ENCODE peak calls at places on chromosomes 11 and 22, in four cellular contexts. M, V, B and D are unnamed samples.

GRCh38 chr11:15750535-15751297 is 605.6 kb downstream of the SOX6 start:
- DNase-seq in M (no peak), B (no peak), V (no peak), D (no peak)

GRCh38 chr11:84498016-84498415 is 1129.1 kb downstream of the DLG2 start:
- DNase-seq in B (no peak), V (no peak), M (peak), D (no peak)

GRCh38 chr11:94757037-94757681 is 11.0 kb upstream of the AMOTL1 start:
- DNase-seq in B (no peak), M (no peak), V (no peak), D (no peak)

GRCh38 chr11:47130541-47130940 is 46.1 kb downstream of the ARFGAP2 start:
- DNase-seq in M (no peak), V (no peak), B (no peak), D (no peak)

GRCh38 chr11:108616549-108616948 is 23.0 kb upstream of the EXPH5 start:
- DNase-seq in M (peak), B (peak), V (peak), D (no peak)

GRCh38 chr11:68924073-68924925 is 20.6 kb downstream of the IGHMBP2 start:
- DNase-seq in V (peak), B (no peak), M (peak), D (no peak)

GRCh38 chr11:44727114-44727372 is 281 bp downstream of the TSPAN18 start:
- DNase-seq in M (no peak), V (no peak), B (no peak), D (no peak)

GRCh38 chr22:36077261-36077660 is 48.6 kb upstream of the RBFOX2 start:
- DNase-seq in V (peak), B (no peak), M (peak), D (no peak)

GRCh38 chr11:403761-404431 is 9.9 kb downstream of the PKP3 start:
- DNase-seq in M (no peak), B (no peak), V (no peak), D (no peak)

GRCh38 chr22:20606041-20606783 is 98.8 kb downstream of the MED15 start:
- DNase-seq in V (peak), M (peak), B (peak), D (peak)

GRCh38 chr11:61011239-61011870 is 39.9 kb downstream of the CD6 start:
- DNase-seq in V (no peak), B (no peak), M (no peak), D (no peak)

GRCh38 chr11:69657911-69658605 is 17.1 kb downstream of the LTO1 start:
- DNase-seq in V (no peak), M (peak), B (no peak), D (no peak)

GRCh38 chr11:57303990-57304579 is 20.7 kb downstream of the TNKS1BP1 start:
- DNase-seq in V (peak), B (no peak), M (peak), D (no peak)

GRCh38 chr22:20456064-20456721 is 18.6 kb upstream of the SCARF2 start:
- DNase-seq in B (peak), M (peak), V (peak), D (peak)

GRCh38 chr11:129999407-129999806 is 3.2 kb downstream of the PRDM10 start:
- DNase-seq in B (no peak), M (no peak), V (no peak), D (no peak)

GRCh38 chr22:31124811-31125465 is 2.2 kb downstream of the INPP5J start:
- DNase-seq in M (no peak), V (no peak), B (no peak), D (no peak)

GRCh38 chr11:36376315-36376887 is 80.3 kb downstream of the PRR5L start:
- DNase-seq in B (no peak), V (peak), M (peak), D (no peak)

GRCh38 chr11:134373591-134374052 is 38.4 kb downstream of the B3GAT1 start:
- DNase-seq in M (no peak), V (no peak), B (no peak), D (no peak)

GRCh38 chr11:66172146-66172545 is 96.3 kb upstream of the RAB1B start:
- DNase-seq in B (peak), V (peak), M (peak), D (no peak)

GRCh38 chr11:126861796-126862195 is 138.8 kb downstream of the KIRREL3 start:
- DNase-seq in V (no peak), M (no peak), B (no peak), D (no peak)

GRCh38 chr11:116186592-116186991 is 586.2 kb downstream of the BUD13 start:
- DNase-seq in M (no peak), V (no peak), B (no peak), D (no peak)

GRCh38 chr22:41613456-41613855 is 7.4 kb downstream of the DESI1 start:
- DNase-seq in V (no peak), B (no peak), M (no peak), D (no peak)

GRCh38 chr11:45260047-45260446 is 26.1 kb downstream of the SYT13 start:
- DNase-seq in M (no peak), B (no peak), V (peak), D (no peak)

GRCh38 chr22:48417143-48418070 is 1410.3 kb downstream of the BRD1 start:
- DNase-seq in V (no peak), M (no peak), B (no peak), D (no peak)

GRCh38 chr11:71384561-71384960 is 63.6 kb downstream of the DHCR7 start:
- DNase-seq in B (no peak), M (no peak), V (no peak), D (no peak)

GRCh38 chr11:7936615-7937014 is 4.9 kb downstream of the OR10A3 start:
- DNase-seq in V (peak), M (no peak), B (no peak), D (no peak)

GRCh38 chr11:126134461-126135155 is 71.9 kb upstream of the CDON start:
- DNase-seq in B (no peak), V (no peak), M (no peak), D (no peak)

GRCh38 chr22:43835166-43835565 is 23.1 kb upstream of the EFCAB6 start:
- DNase-seq in B (no peak), V (no peak), M (no peak), D (no peak)

GRCh38 chr11:68806931-68807844 is 34.5 kb downstream of the CPT1A start:
- DNase-seq in V (peak), M (peak), B (no peak), D (no peak)

GRCh38 chr11:19577849-19578619 is 134.6 kb upstream of the NAV2 start:
- DNase-seq in M (peak), B (no peak), V (no peak), D (no peak)

GRCh38 chr11:121553367-121553766 is 100.6 kb upstream of the SORL1-AS1 start:
- DNase-seq in M (no peak), V (peak), B (no peak), D (no peak)

GRCh38 chr11:118988280-118988679 is 9.7 kb upstream of the CENATAC start:
- DNase-seq in M (no peak), V (peak), B (no peak), D (no peak)

GRCh38 chr11:62770778-62771143 is 435 bp upstream of the TAF6L start:
- DNase-seq in B (no peak), V (no peak), M (no peak), D (no peak)

GRCh38 chr11:122656073-122656630 is 630 bp downstream of the UBASH3B start:
- DNase-seq in B (no peak), V (peak), M (peak), D (no peak)

GRCh38 chr11:122656631-122657101 is 1.1 kb downstream of the UBASH3B start:
- DNase-seq in M (peak), V (peak), B (no peak), D (no peak)

GRCh38 chr11:122652495-122652894 is 3.0 kb upstream of the UBASH3B start:
- DNase-seq in B (no peak), V (no peak), M (no peak), D (no peak)

GRCh38 chr11:122653911-122654310 is 1.6 kb upstream of the UBASH3B start:
- DNase-seq in B (no peak), M (no peak), V (no peak), D (no peak)

DNA sequence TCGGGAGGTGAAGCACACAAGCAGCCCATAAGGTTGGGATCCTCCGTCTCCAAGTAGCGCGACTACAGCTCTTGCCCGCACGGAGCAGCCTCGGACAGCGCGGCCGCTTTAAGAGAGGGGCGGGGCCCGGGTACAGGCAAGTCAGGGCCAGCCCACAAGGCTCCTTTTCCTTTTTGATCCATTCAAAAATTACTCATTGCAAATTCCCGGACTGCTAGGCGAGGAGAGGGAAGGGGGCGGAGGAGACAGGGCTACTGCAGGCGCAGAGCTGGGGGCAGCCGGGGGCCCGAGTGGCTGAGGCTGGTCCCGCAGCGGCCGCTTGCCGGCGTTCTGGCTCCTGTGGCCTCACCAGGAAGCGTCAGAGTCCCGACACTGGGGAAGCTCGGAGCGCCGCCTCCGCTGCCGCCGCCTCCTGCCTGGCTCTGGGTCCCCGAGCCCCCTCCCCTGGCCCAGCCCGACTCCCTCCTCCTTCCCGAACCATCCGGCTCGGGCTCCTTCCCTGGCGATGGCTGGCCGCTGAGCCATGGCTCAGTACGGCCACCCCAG is at the start of gene UBASH3B:
- DNase-seq in M (peak), V (peak), B (peak), D (no peak)
- TF ChIP-seq EZH2 in M (no peak), V (no peak), B (no peak), D (no peak)

GRCh38 chr11:33832676-33833075 is 58.4 kb upstream of the FBXO3 start:
- DNase-seq in V (no peak), M (no peak), B (no peak), D (no peak)

GRCh38 chr11:33828604-33829429 is 54.5 kb upstream of the FBXO3 start:
- DNase-seq in V (no peak), M (no peak), B (no peak), D (no peak)

GRCh38 chr11:33830903-33831648 is 56.8 kb upstream of the FBXO3 start:
- DNase-seq in B (no peak), M (no peak), V (peak), D (no peak)

GRCh38 chr11:33827206-33827605 is 52.9 kb upstream of the FBXO3 start:
- DNase-seq in M (no peak), B (no peak), V (no peak), D (no peak)

DNA sequence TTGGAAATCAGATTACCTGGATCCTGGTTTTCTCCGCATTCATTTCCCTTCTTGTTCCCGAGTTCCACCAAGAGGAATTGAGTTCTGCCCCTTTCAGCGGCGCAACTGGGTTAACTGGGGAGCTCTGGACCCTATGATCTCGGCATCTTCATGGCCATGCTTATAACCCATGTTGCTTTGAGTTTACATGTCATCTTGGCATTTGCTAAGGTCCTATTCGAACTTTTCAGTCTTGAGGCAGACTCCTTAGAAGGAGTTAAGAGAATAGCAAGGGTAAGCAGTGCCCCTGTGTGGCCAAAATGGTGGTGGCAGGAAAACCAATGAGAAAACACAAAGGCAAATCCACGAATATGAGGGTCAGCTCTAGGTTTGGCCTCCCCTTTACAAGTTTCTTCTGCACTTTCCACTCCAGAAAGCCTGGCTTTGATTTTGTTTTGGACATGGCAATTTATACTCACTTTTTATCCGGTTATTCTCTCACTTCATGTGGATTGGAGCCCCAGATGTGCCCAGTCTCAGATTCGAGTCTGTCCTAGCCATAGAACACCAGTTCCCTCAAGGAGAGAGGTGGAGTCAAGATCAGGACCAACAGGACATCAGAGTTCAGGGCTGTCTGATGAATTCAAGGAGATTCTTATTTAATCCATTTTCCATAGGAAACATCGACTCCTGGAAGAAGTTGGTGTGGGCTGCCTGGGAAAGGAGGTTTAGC is 55.3 kb upstream of the FBXO3 start:
- DNase-seq in V (peak), B (peak), M (peak), D (no peak)
- TF ChIP-seq EZH2 in V (no peak), B (no peak), M (no peak), D (no peak)

GRCh38 chr22:26526165-26526564 is 13.9 kb upstream of the TFIP11 start:
- DNase-seq in B (no peak), V (no peak), M (no peak), D (no peak)

GRCh38 chr22:26527167-26527566 is 14.9 kb upstream of the TFIP11 start:
- DNase-seq in V (no peak), M (no peak), B (no peak), D (no peak)

GRCh38 chr22:26522592-26522991 is 10.3 kb upstream of the TFIP11 start:
- DNase-seq in V (no peak), B (no peak), M (no peak), D (no peak)

GRCh38 chr22:26522012-26522411 is 9.7 kb upstream of the TFIP11 start:
- DNase-seq in V (no peak), M (no peak), B (no peak), D (no peak)

DNA sequence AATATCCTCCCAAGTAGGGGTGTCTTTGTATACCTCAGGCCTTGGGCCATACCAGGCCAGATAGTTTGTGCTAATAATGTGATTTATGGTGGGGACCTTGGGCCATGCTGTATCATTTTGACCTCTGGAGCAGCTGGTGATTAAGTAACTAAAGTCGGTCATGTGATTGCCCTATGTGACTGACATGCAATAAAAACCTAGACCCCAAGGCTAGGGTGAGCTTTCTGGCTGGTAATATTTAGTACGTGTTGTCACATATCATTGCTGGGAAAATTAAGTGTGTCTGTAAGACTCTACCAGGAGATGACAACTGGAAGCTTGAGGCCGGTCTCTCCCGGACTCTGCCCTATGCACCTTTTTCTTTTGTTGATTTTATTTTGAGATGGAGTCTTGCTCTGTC is 12.6 kb upstream of the TFIP11 start:
- DNase-seq in V (no peak), M (no peak), B (no peak), D (no peak)
- TF ChIP-seq EZH2 in V (no peak), M (no peak), B (no peak), D (no peak)

GRCh38 chr11:92969634-92970347 is at the start of gene MTNR1B:
- DNase-seq in M (no peak), B (no peak), V (no peak), D (no peak)
- TF ChIP-seq EZH2 in M (peak), B (no peak), V (no peak), D (no peak)

GRCh38 chr22:45972868-45973212 is 4.1 kb downstream of the WNT7B start:
- DNase-seq in V (no peak), B (no peak), M (no peak), D (no peak)
- TF ChIP-seq EZH2 in V (peak), B (no peak), M (no peak), D (no peak)